ENCODE peak calls at places on chromosomes 4 and X, in six cellular contexts. One of them, this sample, is unnamed.
A peak's percentile ranks its signal among the peaks of the same experiment; 100 is the strongest.

GRCh38 chr4:187128971-187129370 is 405.3 kb upstream of the FAT1 start:
- DNase-seq in foreskin keratinocyte: peak; percentile 98
- DNase-seq in fibroblast of mammary gland: peak; percentile 5
- DNase-seq in testis: no peak
- DNase-seq in GM10248: no peak
- DNase-seq in A549: no peak
- DNase-seq in this sample: no peak

GRCh38 chr4:15533817-15534216 is 64.1 kb downstream of the CC2D2A start:
- DNase-seq in foreskin keratinocyte: no peak
- DNase-seq in fibroblast of mammary gland: no peak
- DNase-seq in testis: no peak
- DNase-seq in GM10248: no peak
- DNase-seq in A549: no peak
- DNase-seq in this sample: no peak

GRCh38 chr4:23888421-23889319 is 1.2 kb downstream of the PPARGC1A start:
- DNase-seq in foreskin keratinocyte: no peak
- DNase-seq in fibroblast of mammary gland: peak; percentile 59
- DNase-seq in testis: peak; percentile 39
- DNase-seq in GM10248: no peak
- DNase-seq in A549: no peak
- DNase-seq in this sample: no peak

GRCh38 chr4:148735432-148736155 is 293.4 kb upstream of the NR3C2 start:
- DNase-seq in foreskin keratinocyte: peak; percentile 2
- DNase-seq in fibroblast of mammary gland: no peak
- DNase-seq in testis: no peak
- DNase-seq in GM10248: peak; percentile 8
- DNase-seq in A549: no peak
- DNase-seq in this sample: no peak

GRCh38 chr4:39933689-39934590 is 43.8 kb downstream of the PDS5A start:
- DNase-seq in foreskin keratinocyte: no peak
- DNase-seq in fibroblast of mammary gland: peak; percentile 24
- DNase-seq in testis: no peak
- DNase-seq in GM10248: no peak
- DNase-seq in A549: no peak
- DNase-seq in this sample: no peak

GRCh38 chrX:45806410-45807121 is 605.9 kb upstream of the DIPK2B start:
- DNase-seq in foreskin keratinocyte: no peak
- DNase-seq in fibroblast of mammary gland: peak; percentile 97
- DNase-seq in testis: no peak
- DNase-seq in GM10248: peak; percentile 22
- DNase-seq in A549: peak; percentile 31
- DNase-seq in this sample: peak; percentile 75

GRCh38 chrX:16124201-16124600 is 836 bp downstream of the GRPR start:
- DNase-seq in foreskin keratinocyte: no peak
- DNase-seq in fibroblast of mammary gland: no peak
- DNase-seq in testis: no peak
- DNase-seq in GM10248: no peak
- DNase-seq in A549: no peak
- DNase-seq in this sample: no peak

GRCh38 chrX:10017866-10018265 is 50.7 kb downstream of the CLDN34 start:
- DNase-seq in foreskin keratinocyte: peak; percentile 57
- DNase-seq in fibroblast of mammary gland: peak; percentile 42
- DNase-seq in testis: no peak
- DNase-seq in GM10248: no peak
- DNase-seq in A549: peak; percentile 72
- DNase-seq in this sample: no peak

GRCh38 chr4:15682340-15682725 is 706 bp downstream of the FAM200B start:
- DNase-seq in foreskin keratinocyte: no peak
- DNase-seq in fibroblast of mammary gland: peak; percentile 32
- DNase-seq in testis: no peak
- DNase-seq in GM10248: no peak
- DNase-seq in A549: no peak
- DNase-seq in this sample: no peak

GRCh38 chr4:174154455-174154854 is 129.0 kb downstream of the FBXO8 start:
- DNase-seq in foreskin keratinocyte: peak; percentile 15
- DNase-seq in fibroblast of mammary gland: peak; percentile 92
- DNase-seq in testis: no peak
- DNase-seq in GM10248: no peak
- DNase-seq in A549: peak; percentile 43
- DNase-seq in this sample: peak; percentile 3

GRCh38 chrX:1425381-1425780 is 27.3 kb downstream of the ASMTL start:
- DNase-seq in foreskin keratinocyte: no peak
- DNase-seq in fibroblast of mammary gland: no peak
- DNase-seq in testis: no peak
- DNase-seq in GM10248: no peak
- DNase-seq in A549: no peak
- DNase-seq in this sample: no peak

GRCh38 chr4:52069566-52069965 is 18.5 kb downstream of the SPATA18 start:
- DNase-seq in foreskin keratinocyte: no peak
- DNase-seq in fibroblast of mammary gland: peak; percentile 8
- DNase-seq in testis: no peak
- DNase-seq in GM10248: no peak
- DNase-seq in A549: no peak
- DNase-seq in this sample: no peak

GRCh38 chr4:166996216-166996615 is 238.1 kb downstream of the SPOCK3 start:
- DNase-seq in foreskin keratinocyte: no peak
- DNase-seq in fibroblast of mammary gland: no peak
- DNase-seq in testis: no peak
- DNase-seq in GM10248: no peak
- DNase-seq in A549: no peak
- DNase-seq in this sample: no peak

GRCh38 chrX:153380691-153381090 is 20.5 kb downstream of the PNMA6E start:
- DNase-seq in foreskin keratinocyte: no peak
- DNase-seq in fibroblast of mammary gland: no peak
- DNase-seq in testis: peak; percentile 26
- DNase-seq in GM10248: no peak
- DNase-seq in A549: no peak
- DNase-seq in this sample: no peak

GRCh38 chrX:13028871-13029336 is 15.5 kb downstream of the FAM9C start:
- DNase-seq in foreskin keratinocyte: no peak
- DNase-seq in fibroblast of mammary gland: no peak
- DNase-seq in testis: no peak
- DNase-seq in GM10248: no peak
- DNase-seq in A549: peak; percentile 82
- DNase-seq in this sample: no peak

GRCh38 chrX:42220083-42220482 is 296.7 kb upstream of the CASK start:
- DNase-seq in foreskin keratinocyte: no peak
- DNase-seq in fibroblast of mammary gland: no peak
- DNase-seq in testis: no peak
- DNase-seq in GM10248: no peak
- DNase-seq in A549: no peak
- DNase-seq in this sample: no peak

GRCh38 chr4:86586160-86586572 is 7.9 kb upstream of the PTPN13 start:
- DNase-seq in foreskin keratinocyte: peak; percentile 91
- DNase-seq in fibroblast of mammary gland: peak; percentile 22
- DNase-seq in testis: no peak
- DNase-seq in GM10248: no peak
- DNase-seq in A549: peak; percentile 7
- DNase-seq in this sample: no peak

GRCh38 chr4:180635276-180635675 is 1607.9 kb upstream of the TENM3 start:
- DNase-seq in foreskin keratinocyte: no peak
- DNase-seq in fibroblast of mammary gland: no peak
- DNase-seq in testis: no peak
- DNase-seq in GM10248: no peak
- DNase-seq in A549: no peak
- DNase-seq in this sample: no peak

GRCh38 chr4:181330654-181331595 is 912.3 kb upstream of the TENM3 start:
- DNase-seq in foreskin keratinocyte: no peak
- DNase-seq in fibroblast of mammary gland: no peak
- DNase-seq in testis: no peak
- DNase-seq in GM10248: no peak
- DNase-seq in A549: no peak
- DNase-seq in this sample: no peak

GRCh38 chr4:175125410-175126068 is 207.4 kb downstream of the ADAM29 start:
- DNase-seq in foreskin keratinocyte: no peak
- DNase-seq in fibroblast of mammary gland: peak; percentile 36
- DNase-seq in testis: no peak
- DNase-seq in GM10248: no peak
- DNase-seq in A549: no peak
- DNase-seq in this sample: no peak

GRCh38 chr4:4607336-4608213 is 65.7 kb upstream of the STX18 start:
- DNase-seq in foreskin keratinocyte: no peak
- DNase-seq in fibroblast of mammary gland: no peak
- DNase-seq in testis: no peak
- DNase-seq in GM10248: no peak
- DNase-seq in A549: no peak
- DNase-seq in this sample: no peak

GRCh38 chrX:56764153-56764974 is 35.3 kb downstream of the NBDY start:
- DNase-seq in foreskin keratinocyte: no peak
- DNase-seq in fibroblast of mammary gland: peak; percentile 91
- DNase-seq in testis: peak; percentile 45
- DNase-seq in GM10248: peak; percentile 65
- DNase-seq in A549: peak; percentile 73
- DNase-seq in this sample: peak; percentile 84

GRCh38 chrX:56764975-56765791 is 36.1 kb downstream of the NBDY start:
- DNase-seq in foreskin keratinocyte: no peak
- DNase-seq in fibroblast of mammary gland: no peak
- DNase-seq in testis: no peak
- DNase-seq in GM10248: peak; percentile 44
- DNase-seq in A549: no peak
- DNase-seq in this sample: no peak

GRCh38 chrX:56762707-56763555 is 33.9 kb downstream of the NBDY start:
- DNase-seq in foreskin keratinocyte: no peak
- DNase-seq in fibroblast of mammary gland: no peak
- DNase-seq in testis: no peak
- DNase-seq in GM10248: peak; percentile 6
- DNase-seq in A549: no peak
- DNase-seq in this sample: no peak

GRCh38 chrX:56762220-56762619 is 33.2 kb downstream of the NBDY start:
- DNase-seq in foreskin keratinocyte: no peak
- DNase-seq in fibroblast of mammary gland: no peak
- DNase-seq in testis: no peak
- DNase-seq in GM10248: peak; percentile 47
- DNase-seq in A549: no peak
- DNase-seq in this sample: no peak

DNA sequence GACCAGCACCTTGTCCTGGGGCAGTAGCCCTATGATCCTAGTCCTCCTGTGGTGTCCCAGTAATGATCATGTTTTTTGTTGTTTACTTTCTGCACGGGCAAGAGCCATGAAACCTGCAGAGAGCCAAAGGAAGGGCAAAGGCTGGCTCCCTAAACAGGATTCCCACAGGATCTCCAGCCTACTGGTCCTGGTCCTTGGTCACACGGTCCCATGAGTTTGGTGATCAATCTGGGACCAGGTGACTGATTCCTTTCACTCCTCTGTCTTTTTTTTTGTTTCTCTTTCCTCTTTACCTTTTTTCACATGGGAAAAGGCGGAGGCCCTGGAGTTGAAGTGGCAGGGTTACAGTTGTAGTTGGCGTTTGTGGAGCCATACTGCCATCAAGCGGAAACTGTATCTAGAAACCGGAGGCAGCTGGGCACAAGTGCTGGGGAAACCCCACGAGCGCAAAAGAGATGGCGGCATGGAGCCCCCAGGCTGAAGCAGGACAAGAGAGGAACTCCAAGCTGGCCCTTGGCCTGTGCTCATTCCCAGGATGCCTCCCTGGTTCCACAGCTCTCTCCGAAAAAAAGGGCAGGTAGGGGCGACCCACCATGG is 34.6 kb downstream of the NBDY start:
- DNase-seq in foreskin keratinocyte: no peak
- DNase-seq in fibroblast of mammary gland: peak; percentile 77
- DNase-seq in testis: no peak
- DNase-seq in GM10248: peak; percentile 48
- DNase-seq in A549: no peak
- DNase-seq in this sample: peak; percentile 73
- TF ChIP-seq CTCF in foreskin keratinocyte: no peak
- TF ChIP-seq CTCF in fibroblast of mammary gland: peak; percentile 37
- TF ChIP-seq CTCF in testis: no peak
- TF ChIP-seq CTCF in GM10248: no peak
- TF ChIP-seq CTCF in A549: no peak
- TF ChIP-seq CTCF in this sample: peak; percentile 52

DNA sequence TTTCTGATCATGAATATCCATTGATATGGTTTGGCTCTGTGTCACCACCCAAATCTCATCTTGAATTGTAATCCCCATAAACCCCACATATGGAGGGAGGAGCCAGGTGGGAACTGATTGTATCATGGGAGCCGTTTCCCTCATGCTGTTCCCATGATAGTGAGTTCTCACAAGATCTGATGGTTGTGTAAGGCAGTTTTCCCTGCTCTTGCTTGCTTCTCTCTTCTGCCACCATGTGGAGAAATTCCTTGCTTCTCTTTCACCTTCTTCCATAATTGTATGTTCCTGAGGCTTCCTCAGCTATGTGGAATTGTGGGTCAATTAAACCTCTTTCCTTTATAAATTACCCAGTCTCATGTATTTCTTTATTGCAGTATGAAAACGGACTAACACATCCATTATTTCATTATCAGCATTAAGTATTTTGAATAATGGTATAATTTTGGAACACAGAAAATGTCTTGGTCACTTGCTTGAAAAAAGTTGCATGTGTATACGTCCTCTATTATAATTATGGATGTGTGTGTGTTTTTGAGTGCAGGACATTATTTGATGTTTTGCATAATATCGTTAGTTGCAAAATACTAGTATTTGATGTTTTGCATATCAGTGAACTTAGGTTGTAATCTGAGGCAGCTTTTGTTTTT is 334.6 kb downstream of the PCDH10 start:
- DNase-seq in foreskin keratinocyte: peak; percentile 9
- DNase-seq in fibroblast of mammary gland: peak; percentile 12
- DNase-seq in testis: peak; percentile 24
- DNase-seq in GM10248: no peak
- DNase-seq in A549: peak; percentile 31
- DNase-seq in this sample: no peak
- TF ChIP-seq CTCF in foreskin keratinocyte: peak; percentile 57
- TF ChIP-seq CTCF in fibroblast of mammary gland: no peak
- TF ChIP-seq CTCF in testis: peak; percentile 35
- TF ChIP-seq CTCF in GM10248: no peak
- TF ChIP-seq CTCF in A549: no peak
- TF ChIP-seq CTCF in this sample: no peak

GRCh38 chrX:72540318-72540717 is 32.3 kb downstream of the HDAC8 start:
- DNase-seq in foreskin keratinocyte: no peak
- DNase-seq in fibroblast of mammary gland: peak; percentile 59
- DNase-seq in testis: no peak
- DNase-seq in GM10248: no peak
- DNase-seq in A549: peak; percentile 15
- DNase-seq in this sample: peak; percentile 14
- TF ChIP-seq CTCF in foreskin keratinocyte: peak; percentile 48
- TF ChIP-seq CTCF in fibroblast of mammary gland: peak; percentile 34
- TF ChIP-seq CTCF in testis: peak; percentile 6
- TF ChIP-seq CTCF in GM10248: no peak
- TF ChIP-seq CTCF in A549: peak; percentile 45
- TF ChIP-seq CTCF in this sample: peak; percentile 28

GRCh38 chr4:75545526-75545925 is 10.3 kb upstream of the ODAPH start:
- DNase-seq in foreskin keratinocyte: no peak
- DNase-seq in fibroblast of mammary gland: peak; percentile 61
- DNase-seq in testis: no peak
- DNase-seq in GM10248: no peak
- DNase-seq in A549: no peak
- DNase-seq in this sample: peak; percentile 2
- TF ChIP-seq CTCF in foreskin keratinocyte: no peak
- TF ChIP-seq CTCF in fibroblast of mammary gland: no peak
- TF ChIP-seq CTCF in testis: no peak
- TF ChIP-seq CTCF in GM10248: no peak
- TF ChIP-seq CTCF in A549: no peak
- TF ChIP-seq CTCF in this sample: no peak

GRCh38 chr4:159455675-159456235 is 352.9 kb downstream of the RAPGEF2 start:
- DNase-seq in foreskin keratinocyte: no peak
- DNase-seq in fibroblast of mammary gland: peak; percentile 55
- DNase-seq in testis: peak; percentile 53
- DNase-seq in GM10248: peak; percentile 38
- DNase-seq in A549: peak; percentile 51
- DNase-seq in this sample: no peak
- TF ChIP-seq CTCF in foreskin keratinocyte: peak; percentile 76
- TF ChIP-seq CTCF in fibroblast of mammary gland: peak; percentile 87
- TF ChIP-seq CTCF in testis: peak; percentile 45
- TF ChIP-seq CTCF in GM10248: peak; percentile 58
- TF ChIP-seq CTCF in A549: peak; percentile 49
- TF ChIP-seq CTCF in this sample: peak; percentile 81

GRCh38 chr4:126582737-126583136 is 1050.0 kb upstream of the INTU start:
- DNase-seq in foreskin keratinocyte: no peak
- DNase-seq in fibroblast of mammary gland: peak; percentile 6
- DNase-seq in testis: peak; percentile 23
- DNase-seq in GM10248: no peak
- DNase-seq in A549: peak; percentile 0
- DNase-seq in this sample: no peak
- TF ChIP-seq CTCF in foreskin keratinocyte: no peak
- TF ChIP-seq CTCF in fibroblast of mammary gland: peak; percentile 22
- TF ChIP-seq CTCF in testis: no peak
- TF ChIP-seq CTCF in GM10248: no peak
- TF ChIP-seq CTCF in A549: no peak
- TF ChIP-seq CTCF in this sample: peak; percentile 6